ENCODE peak calls at places on chromosomes 7 and 10, in six cellular contexts. Z is mesendoderm, I is IMR-90, E is H9, V is H1, C is mesenchymal stem cell. M is an unnamed sample.

GRCh38 chr10:57955076-57955475 is 312.6 kb downstream of the IPMK start:
- DNase-seq in Z (no peak), I (peak; percentile 47), E (no peak), V (no peak), C (peak; percentile 29), M (no peak)

GRCh38 chr7:32587431-32587948 is 92.2 kb downstream of the AVL9 start:
- DNase-seq in Z (no peak), I (peak; percentile 89), E (no peak), V (no peak), C (peak; percentile 95), M (no peak)

GRCh38 chr7:44796034-44796503 is 412 bp upstream of the PPIA start:
- DNase-seq in Z (peak; percentile 88), I (peak; percentile 36), E (no peak), V (no peak), C (peak; percentile 66), M (no peak)

GRCh38 chr7:73683916-73684693 is 708 bp downstream of the BUD23 start:
- DNase-seq in Z (no peak), I (no peak), E (no peak), V (no peak), C (no peak), M (no peak)

GRCh38 chr10:29370092-29370611 is 81.3 kb downstream of the LYZL1 start:
- DNase-seq in Z (no peak), I (no peak), E (no peak), V (no peak), C (no peak), M (no peak)

GRCh38 chr10:71765176-71765906 is 8.0 kb downstream of the VSIR start:
- DNase-seq in Z (no peak), I (peak; percentile 30), E (no peak), V (no peak), C (no peak), M (no peak)

GRCh38 chr7:70647801-70648491 is 484.0 kb upstream of the GALNT17 start:
- DNase-seq in Z (peak; percentile 67), I (peak; percentile 80), E (no peak), V (no peak), C (peak; percentile 31), M (no peak)

GRCh38 chr7:100124301-100125229 is 2.2 kb upstream of the MBLAC1 start:
- DNase-seq in Z (no peak), I (no peak), E (no peak), V (no peak), C (no peak), M (no peak)

GRCh38 chr7:3068568-3068967 is 24.9 kb upstream of the CARD11 start:
- DNase-seq in Z (no peak), I (no peak), E (no peak), V (no peak), C (no peak), M (no peak)

GRCh38 chr10:14386202-14386593 is 55.5 kb upstream of the FRMD4A start:
- DNase-seq in Z (peak; percentile 78), I (peak; percentile 96), E (no peak), V (no peak), C (peak; percentile 90), M (no peak)

GRCh38 chr10:14385591-14386201 is 55.0 kb upstream of the FRMD4A start:
- DNase-seq in Z (no peak), I (peak; percentile 20), E (no peak), V (no peak), C (no peak), M (no peak)

GRCh38 chr10:14391342-14391741 is 60.6 kb upstream of the FRMD4A start:
- DNase-seq in Z (no peak), I (no peak), E (no peak), V (no peak), C (no peak), M (no peak)

GRCh38 chr10:14394179-14394578 is 63.5 kb upstream of the FRMD4A start:
- DNase-seq in Z (no peak), I (no peak), E (no peak), V (no peak), C (no peak), M (no peak)

DNA sequence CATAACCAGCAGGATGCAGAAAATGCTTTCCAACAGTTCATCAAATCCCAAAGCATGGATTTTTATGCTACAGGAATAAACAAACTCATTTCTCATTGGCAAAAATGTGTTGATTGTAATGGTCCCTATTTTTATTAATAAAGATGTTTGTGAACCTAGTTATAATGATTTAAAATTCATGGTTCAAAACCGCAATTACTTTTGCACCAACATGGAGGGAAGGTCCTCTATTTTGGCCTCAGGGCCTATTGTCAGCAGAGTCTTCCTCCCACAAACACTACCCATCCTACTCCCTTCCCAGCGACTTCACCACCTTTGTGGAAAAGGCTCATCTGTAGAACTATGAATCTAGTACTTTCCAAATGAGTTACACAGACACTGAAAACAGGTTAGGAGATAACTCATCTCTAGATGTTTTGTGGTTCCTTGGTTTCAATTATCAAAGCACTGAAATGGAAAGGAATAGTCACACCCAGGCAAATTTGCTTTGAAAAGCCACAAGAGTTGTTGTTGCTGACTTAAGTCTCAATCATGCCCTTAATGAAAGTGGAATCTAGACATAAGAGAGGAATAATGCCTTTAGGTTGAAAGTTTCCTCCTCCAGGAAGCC is 59.4 kb upstream of the FRMD4A start:
- DNase-seq in Z (no peak), I (no peak), E (no peak), V (no peak), C (no peak), M (no peak)
- H2BK15ac ChIP-seq in Z (no peak overlapping the region), I (peak overlapping the region; percentile 23), E (no peak overlapping the region), V (no peak overlapping the region), C (no peak overlapping the region), M (no peak overlapping the region)

GRCh38 chr10:108014902-108015177 is 850.3 kb upstream of the SORCS1 start:
- DNase-seq in Z (no peak), I (no peak), E (no peak), V (no peak), C (no peak), M (no peak)
- H3K4ac ChIP-seq in Z (no peak overlapping the region), I (no peak overlapping the region), E (no peak overlapping the region), V (no peak overlapping the region), C (no peak overlapping the region), M (no peak overlapping the region)

DNA sequence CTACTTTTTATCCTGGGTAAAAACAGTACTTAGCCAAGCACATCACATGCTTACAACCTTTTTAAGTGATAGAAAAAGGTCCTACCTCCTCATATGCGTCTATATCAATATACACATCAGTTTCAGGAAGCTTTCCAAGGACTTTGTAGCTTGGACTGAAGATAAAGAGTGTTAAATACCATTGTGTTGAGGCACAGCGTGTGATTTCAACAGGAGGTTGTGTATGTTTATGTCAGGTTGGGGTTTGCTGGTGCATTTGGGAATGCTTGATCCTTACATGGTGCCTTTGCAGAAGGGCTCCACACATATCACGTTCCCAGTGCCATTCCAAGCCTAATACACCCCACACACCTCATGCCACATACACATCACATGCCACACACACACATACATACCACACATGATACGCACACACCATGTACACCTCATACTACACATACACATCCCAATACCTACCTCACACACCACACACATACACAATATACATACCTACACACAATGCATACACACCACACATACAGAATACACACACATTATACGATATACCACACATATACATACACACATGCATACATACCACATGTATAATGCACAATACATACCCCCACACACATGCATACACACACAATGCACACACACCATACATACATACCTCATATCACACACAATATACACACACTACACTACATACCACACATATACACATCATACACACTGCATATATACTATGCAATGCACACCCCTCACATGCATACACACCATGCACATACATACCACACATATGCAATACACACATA is 33.1 kb downstream of the PSMC2 start:
- DNase-seq in Z (peak; percentile 10), I (peak; percentile 44), E (no peak), V (no peak), C (no peak), M (no peak)
- H3K23ac ChIP-seq in Z (no peak overlapping the region), I (no peak overlapping the region), E (no peak overlapping the region), V (no peak overlapping the region), C (no peak overlapping the region), M (no peak overlapping the region)

GRCh38 chr10:91702586-91703088 is 69.8 kb upstream of the PPP1R3C start:
- DNase-seq in Z (peak; percentile 7), I (no peak), E (no peak), V (no peak), C (no peak), M (no peak)

GRCh38 chr10:91705948-91706670 is 73.2 kb upstream of the PPP1R3C start:
- DNase-seq in Z (no peak), I (no peak), E (no peak), V (no peak), C (no peak), M (no peak)

GRCh38 chr10:91700273-91700672 is 67.4 kb upstream of the PPP1R3C start:
- DNase-seq in Z (no peak), I (no peak), E (no peak), V (no peak), C (no peak), M (no peak)

GRCh38 chr10:91698258-91698657 is 65.4 kb upstream of the PPP1R3C start:
- DNase-seq in Z (no peak), I (no peak), E (no peak), V (no peak), C (no peak), M (no peak)

GRCh38 chr10:91700788-91701444 is 68.0 kb upstream of the PPP1R3C start:
- DNase-seq in Z (no peak), I (peak; percentile 81), E (no peak), V (no peak), C (peak; percentile 38), M (no peak)
- H2BK15ac ChIP-seq in Z (no peak overlapping the region), I (no peak overlapping the region), E (no peak overlapping the region), V (no peak overlapping the region), C (no peak overlapping the region), M (no peak overlapping the region)

GRCh38 chr7:76392531-76393115 is 16.9 kb downstream of the SSC4D start:
- DNase-seq in Z (no peak), I (no peak), E (no peak), V (no peak), C (no peak), M (no peak)
- H3K4ac ChIP-seq in Z (peak overlapping the region; percentile 65), I (peak overlapping the region; percentile 90), E (no peak overlapping the region), V (no peak overlapping the region), C (peak overlapping the region; percentile 60), M (no peak overlapping the region)

M was measured in neuronal stem cell.